ENCODE peak calls at places on chromosomes 16 and 17, in four cellular contexts. One of them, this sample, is unnamed.

GRCh38 chr17:57622886-57623433 is 122.1 kb downstream of the CCDC182 start:
- DNase-seq in stimulated activated CD8-positive, alpha-beta memory T cell treated with anti-CD3 and anti-CD28 coated beads, Interleukin-4, amount 100 ng/mL, for 1 hour: no peak
- DNase-seq in fibroblast of the conjunctiva: no peak
- DNase-seq in IMR-90: peak; percentile 85
- DNase-seq in this sample: peak; percentile 87

GRCh38 chr17:60594747-60595146 is 5.2 kb upstream of the PPM1D start:
- DNase-seq in fibroblast of the conjunctiva: no peak
- DNase-seq in IMR-90: no peak
- DNase-seq in stimulated activated CD8-positive, alpha-beta memory T cell treated with anti-CD3 and anti-CD28 coated beads, Interleukin-4, amount 100 ng/mL, for 1 hour: no peak
- DNase-seq in this sample: no peak

GRCh38 chr17:81246679-81247338 is 7.7 kb downstream of the NDUFAF8 start:
- DNase-seq in fibroblast of the conjunctiva: no peak
- DNase-seq in stimulated activated CD8-positive, alpha-beta memory T cell treated with anti-CD3 and anti-CD28 coated beads, Interleukin-4, amount 100 ng/mL, for 1 hour: no peak
- DNase-seq in IMR-90: no peak
- DNase-seq in this sample: no peak

GRCh38 chr16:1325673-1326371 is 7.6 kb upstream of the BAIAP3 start:
- DNase-seq in stimulated activated CD8-positive, alpha-beta memory T cell treated with anti-CD3 and anti-CD28 coated beads, Interleukin-4, amount 100 ng/mL, for 1 hour: no peak
- DNase-seq in IMR-90: no peak
- DNase-seq in fibroblast of the conjunctiva: no peak
- DNase-seq in this sample: no peak

GRCh38 chr16:6898896-6899295 is 433.7 kb upstream of the RBFOX1 start:
- DNase-seq in IMR-90: no peak
- DNase-seq in stimulated activated CD8-positive, alpha-beta memory T cell treated with anti-CD3 and anti-CD28 coated beads, Interleukin-4, amount 100 ng/mL, for 1 hour: no peak
- DNase-seq in fibroblast of the conjunctiva: no peak
- DNase-seq in this sample: no peak

GRCh38 chr16:11257131-11257938 is 1.3 kb upstream of the SOCS1 start:
- DNase-seq in fibroblast of the conjunctiva: peak; percentile 82
- DNase-seq in stimulated activated CD8-positive, alpha-beta memory T cell treated with anti-CD3 and anti-CD28 coated beads, Interleukin-4, amount 100 ng/mL, for 1 hour: no peak
- DNase-seq in IMR-90: peak; percentile 84
- DNase-seq in this sample: peak; percentile 86

GRCh38 chr17:83173997-83174858 is 94.8 kb downstream of the METRNL start:
- DNase-seq in fibroblast of the conjunctiva: peak; percentile 76
- DNase-seq in stimulated activated CD8-positive, alpha-beta memory T cell treated with anti-CD3 and anti-CD28 coated beads, Interleukin-4, amount 100 ng/mL, for 1 hour: no peak
- DNase-seq in IMR-90: peak; percentile 21
- DNase-seq in this sample: no peak

GRCh38 chr16:66382966-66383299 is 16.4 kb downstream of the CDH5 start:
- DNase-seq in fibroblast of the conjunctiva: no peak
- DNase-seq in IMR-90: peak; percentile 93
- DNase-seq in stimulated activated CD8-positive, alpha-beta memory T cell treated with anti-CD3 and anti-CD28 coated beads, Interleukin-4, amount 100 ng/mL, for 1 hour: no peak
- DNase-seq in this sample: peak; percentile 90

GRCh38 chr16:54936979-54937672 is 6.5 kb downstream of the IRX5 start:
- DNase-seq in fibroblast of the conjunctiva: no peak
- DNase-seq in IMR-90: no peak
- DNase-seq in stimulated activated CD8-positive, alpha-beta memory T cell treated with anti-CD3 and anti-CD28 coated beads, Interleukin-4, amount 100 ng/mL, for 1 hour: no peak
- DNase-seq in this sample: peak; percentile 59

GRCh38 chr16:77599793-77600415 is 122.4 kb upstream of the NUDT7 start:
- DNase-seq in fibroblast of the conjunctiva: no peak
- DNase-seq in IMR-90: peak; percentile 47
- DNase-seq in stimulated activated CD8-positive, alpha-beta memory T cell treated with anti-CD3 and anti-CD28 coated beads, Interleukin-4, amount 100 ng/mL, for 1 hour: no peak
- DNase-seq in this sample: peak; percentile 11

GRCh38 chr17:46976626-46977270 is 2.3 kb downstream of the RPRML start:
- DNase-seq in IMR-90: no peak
- DNase-seq in stimulated activated CD8-positive, alpha-beta memory T cell treated with anti-CD3 and anti-CD28 coated beads, Interleukin-4, amount 100 ng/mL, for 1 hour: no peak
- DNase-seq in fibroblast of the conjunctiva: no peak
- DNase-seq in this sample: no peak

GRCh38 chr17:78126895-78127239 is 1.7 kb downstream of the TMC6 start:
- DNase-seq in IMR-90: no peak
- DNase-seq in stimulated activated CD8-positive, alpha-beta memory T cell treated with anti-CD3 and anti-CD28 coated beads, Interleukin-4, amount 100 ng/mL, for 1 hour: no peak
- DNase-seq in fibroblast of the conjunctiva: no peak
- DNase-seq in this sample: no peak

GRCh38 chr16:66344533-66345145 is 21.9 kb upstream of the CDH5 start:
- DNase-seq in IMR-90: peak; percentile 48
- DNase-seq in stimulated activated CD8-positive, alpha-beta memory T cell treated with anti-CD3 and anti-CD28 coated beads, Interleukin-4, amount 100 ng/mL, for 1 hour: peak; percentile 7
- DNase-seq in fibroblast of the conjunctiva: peak; percentile 23
- DNase-seq in this sample: peak; percentile 38

GRCh38 chr17:47775181-47775580 is 42.1 kb downstream of the TBX21 start:
- DNase-seq in IMR-90: no peak
- DNase-seq in fibroblast of the conjunctiva: no peak
- DNase-seq in stimulated activated CD8-positive, alpha-beta memory T cell treated with anti-CD3 and anti-CD28 coated beads, Interleukin-4, amount 100 ng/mL, for 1 hour: no peak
- DNase-seq in this sample: no peak

GRCh38 chr17:50765454-50766221 is 1.7 kb downstream of the ANKRD40CL start:
- DNase-seq in IMR-90: no peak
- DNase-seq in fibroblast of the conjunctiva: no peak
- DNase-seq in stimulated activated CD8-positive, alpha-beta memory T cell treated with anti-CD3 and anti-CD28 coated beads, Interleukin-4, amount 100 ng/mL, for 1 hour: no peak
- DNase-seq in this sample: no peak

GRCh38 chr17:78862073-78863023 is 21.7 kb upstream of the USP36 start:
- DNase-seq in stimulated activated CD8-positive, alpha-beta memory T cell treated with anti-CD3 and anti-CD28 coated beads, Interleukin-4, amount 100 ng/mL, for 1 hour: no peak
- DNase-seq in IMR-90: peak; percentile 98
- DNase-seq in fibroblast of the conjunctiva: peak; percentile 91
- DNase-seq in this sample: peak; percentile 99

GRCh38 chr16:68786685-68787418 is 49.8 kb downstream of the CDH1 start:
- DNase-seq in IMR-90: peak; percentile 44
- DNase-seq in fibroblast of the conjunctiva: no peak
- DNase-seq in stimulated activated CD8-positive, alpha-beta memory T cell treated with anti-CD3 and anti-CD28 coated beads, Interleukin-4, amount 100 ng/mL, for 1 hour: no peak
- DNase-seq in this sample: peak; percentile 16

GRCh38 chr16:86768999-86769398 is 190.7 kb downstream of the FOXL1 start:
- DNase-seq in IMR-90: peak; percentile 27
- DNase-seq in stimulated activated CD8-positive, alpha-beta memory T cell treated with anti-CD3 and anti-CD28 coated beads, Interleukin-4, amount 100 ng/mL, for 1 hour: no peak
- DNase-seq in fibroblast of the conjunctiva: no peak
- DNase-seq in this sample: peak; percentile 25

GRCh38 chr16:17434006-17434405 is 36.8 kb downstream of the XYLT1 start:
- DNase-seq in IMR-90: no peak
- DNase-seq in fibroblast of the conjunctiva: no peak
- DNase-seq in stimulated activated CD8-positive, alpha-beta memory T cell treated with anti-CD3 and anti-CD28 coated beads, Interleukin-4, amount 100 ng/mL, for 1 hour: no peak
- DNase-seq in this sample: no peak

GRCh38 chr17:80678621-80679020 is 134.0 kb downstream of the RPTOR start:
- DNase-seq in stimulated activated CD8-positive, alpha-beta memory T cell treated with anti-CD3 and anti-CD28 coated beads, Interleukin-4, amount 100 ng/mL, for 1 hour: no peak
- DNase-seq in fibroblast of the conjunctiva: no peak
- DNase-seq in IMR-90: peak; percentile 91
- DNase-seq in this sample: peak; percentile 90

GRCh38 chr17:4898351-4898750 is 985 bp upstream of the C17orf107 start:
- DNase-seq in IMR-90: no peak
- DNase-seq in stimulated activated CD8-positive, alpha-beta memory T cell treated with anti-CD3 and anti-CD28 coated beads, Interleukin-4, amount 100 ng/mL, for 1 hour: no peak
- DNase-seq in fibroblast of the conjunctiva: no peak
- DNase-seq in this sample: no peak

GRCh38 chr17:357634-358033 is 5.0 kb upstream of the RPH3AL start:
- DNase-seq in fibroblast of the conjunctiva: no peak
- DNase-seq in IMR-90: no peak
- DNase-seq in stimulated activated CD8-positive, alpha-beta memory T cell treated with anti-CD3 and anti-CD28 coated beads, Interleukin-4, amount 100 ng/mL, for 1 hour: no peak
- DNase-seq in this sample: no peak

GRCh38 chr17:19237389-19238166 is 412 bp downstream of the EPN2 start:
- DNase-seq in IMR-90: no peak
- DNase-seq in stimulated activated CD8-positive, alpha-beta memory T cell treated with anti-CD3 and anti-CD28 coated beads, Interleukin-4, amount 100 ng/mL, for 1 hour: no peak
- DNase-seq in fibroblast of the conjunctiva: no peak
- DNase-seq in this sample: peak; percentile 52

GRCh38 chr16:19710191-19710908 is 7.7 kb downstream of the KNOP1 start:
- DNase-seq in IMR-90: no peak
- DNase-seq in stimulated activated CD8-positive, alpha-beta memory T cell treated with anti-CD3 and anti-CD28 coated beads, Interleukin-4, amount 100 ng/mL, for 1 hour: no peak
- DNase-seq in fibroblast of the conjunctiva: no peak
- DNase-seq in this sample: no peak

GRCh38 chr16:75591001-75591852 is 25.0 kb downstream of the GABARAPL2 start:
- DNase-seq in stimulated activated CD8-positive, alpha-beta memory T cell treated with anti-CD3 and anti-CD28 coated beads, Interleukin-4, amount 100 ng/mL, for 1 hour: no peak
- DNase-seq in fibroblast of the conjunctiva: peak; percentile 49
- DNase-seq in IMR-90: peak; percentile 84
- DNase-seq in this sample: no peak

GRCh38 chr17:19445105-19445504 is 34.1 kb downstream of the RNF112 start:
- DNase-seq in stimulated activated CD8-positive, alpha-beta memory T cell treated with anti-CD3 and anti-CD28 coated beads, Interleukin-4, amount 100 ng/mL, for 1 hour: no peak
- DNase-seq in fibroblast of the conjunctiva: no peak
- DNase-seq in IMR-90: no peak
- DNase-seq in this sample: no peak

GRCh38 chr17:17830740-17831207 is 6.0 kb downstream of the SREBF1 start:
- DNase-seq in IMR-90: no peak
- DNase-seq in fibroblast of the conjunctiva: no peak
- DNase-seq in stimulated activated CD8-positive, alpha-beta memory T cell treated with anti-CD3 and anti-CD28 coated beads, Interleukin-4, amount 100 ng/mL, for 1 hour: no peak
- DNase-seq in this sample: no peak

GRCh38 chr16:81198635-81199034 is 39.9 kb upstream of the BCO1 start:
- DNase-seq in fibroblast of the conjunctiva: no peak
- DNase-seq in IMR-90: no peak
- DNase-seq in stimulated activated CD8-positive, alpha-beta memory T cell treated with anti-CD3 and anti-CD28 coated beads, Interleukin-4, amount 100 ng/mL, for 1 hour: no peak
- DNase-seq in this sample: peak; percentile 23

GRCh38 chr17:28862497-28862896 is 7.7 kb downstream of the ERAL1 start:
- DNase-seq in IMR-90: no peak
- DNase-seq in fibroblast of the conjunctiva: no peak
- DNase-seq in stimulated activated CD8-positive, alpha-beta memory T cell treated with anti-CD3 and anti-CD28 coated beads, Interleukin-4, amount 100 ng/mL, for 1 hour: no peak
- DNase-seq in this sample: no peak

GRCh38 chr17:42759982-42760651 is 910 bp upstream of the RAMP2 start:
- DNase-seq in IMR-90: no peak
- DNase-seq in fibroblast of the conjunctiva: no peak
- DNase-seq in stimulated activated CD8-positive, alpha-beta memory T cell treated with anti-CD3 and anti-CD28 coated beads, Interleukin-4, amount 100 ng/mL, for 1 hour: no peak
- DNase-seq in this sample: no peak

GRCh38 chr17:76273923-76274558 is 8.9 kb downstream of the UBALD2 start:
- DNase-seq in stimulated activated CD8-positive, alpha-beta memory T cell treated with anti-CD3 and anti-CD28 coated beads, Interleukin-4, amount 100 ng/mL, for 1 hour: no peak
- DNase-seq in IMR-90: no peak
- DNase-seq in fibroblast of the conjunctiva: no peak
- DNase-seq in this sample: no peak

GRCh38 chr17:22503322-22503899 is 811.1 kb downstream of the KCNJ18 start:
- DNase-seq in fibroblast of the conjunctiva: no peak
- DNase-seq in stimulated activated CD8-positive, alpha-beta memory T cell treated with anti-CD3 and anti-CD28 coated beads, Interleukin-4, amount 100 ng/mL, for 1 hour: no peak
- DNase-seq in IMR-90: no peak
- DNase-seq in this sample: no peak

GRCh38 chr16:72384651-72385050 is 212.7 kb upstream of the PMFBP1 start:
- DNase-seq in IMR-90: no peak
- DNase-seq in stimulated activated CD8-positive, alpha-beta memory T cell treated with anti-CD3 and anti-CD28 coated beads, Interleukin-4, amount 100 ng/mL, for 1 hour: no peak
- DNase-seq in fibroblast of the conjunctiva: no peak
- DNase-seq in this sample: no peak

GRCh38 chr16:21081329-21081728 is 69.3 kb downstream of the DNAH3 start:
- DNase-seq in IMR-90: no peak
- DNase-seq in fibroblast of the conjunctiva: no peak
- DNase-seq in stimulated activated CD8-positive, alpha-beta memory T cell treated with anti-CD3 and anti-CD28 coated beads, Interleukin-4, amount 100 ng/mL, for 1 hour: no peak
- DNase-seq in this sample: no peak

GRCh38 chr16:83817022-83817421 is 9.2 kb downstream of the HSBP1 start:
- DNase-seq in IMR-90: no peak
- DNase-seq in fibroblast of the conjunctiva: no peak
- DNase-seq in stimulated activated CD8-positive, alpha-beta memory T cell treated with anti-CD3 and anti-CD28 coated beads, Interleukin-4, amount 100 ng/mL, for 1 hour: no peak
- DNase-seq in this sample: no peak

GRCh38 chr17:45274033-45274432 is 12.1 kb upstream of the SPATA32 start:
- DNase-seq in IMR-90: no peak
- DNase-seq in stimulated activated CD8-positive, alpha-beta memory T cell treated with anti-CD3 and anti-CD28 coated beads, Interleukin-4, amount 100 ng/mL, for 1 hour: no peak
- DNase-seq in fibroblast of the conjunctiva: no peak
- DNase-seq in this sample: no peak

GRCh38 chr17:29251969-29252866 is 5.6 kb downstream of the CRYBA1 start:
- DNase-seq in IMR-90: peak; percentile 50
- DNase-seq in stimulated activated CD8-positive, alpha-beta memory T cell treated with anti-CD3 and anti-CD28 coated beads, Interleukin-4, amount 100 ng/mL, for 1 hour: no peak
- DNase-seq in fibroblast of the conjunctiva: peak; percentile 35
- DNase-seq in this sample: peak; percentile 53

This sample was measured in EL.